ENCODE peak calls at places on chromosomes 7 and 10, in nine cellular contexts. H is A549, Z is K562, U is tibial nerve, J is stomach, E is GM12878, Y is transverse colon, G is HepG2, B is sigmoid colon. C is an unnamed sample.

GRCh38 chr10:23516530-23516929 is 77.7 kb downstream of the OTUD1 start:
- DNase-seq in H (peak; percentile 10), Z (no peak), U (no peak), J (no peak), E (no peak), Y (no peak), G (peak; percentile 17), B (no peak), C (no peak)

GRCh38 chr7:157525501-157525915 is 188.7 kb downstream of the DNAJB6 start:
- DNase-seq in H (peak; percentile 58), Z (peak; percentile 71), U (no peak), J (no peak), E (no peak), Y (no peak), G (no peak), B (no peak), C (no peak)

GRCh38 chr10:63252095-63252762 is 119.1 kb downstream of the NRBF2 start:
- DNase-seq in H (no peak), Z (no peak), U (no peak), J (no peak), E (no peak), Y (no peak), G (peak; percentile 31), B (no peak), C (no peak)

GRCh38 chr10:79378647-79379511 is 31.6 kb downstream of the PPIF start:
- DNase-seq in H (no peak), Z (no peak), U (no peak), J (peak; percentile 20), E (no peak), Y (peak; percentile 6), G (no peak), B (peak; percentile 72), C (peak; percentile 91)

GRCh38 chr10:68897336-68897741 is 3.8 kb upstream of the DDX50 start:
- DNase-seq in H (peak; percentile 79), Z (peak; percentile 39), U (no peak), J (peak; percentile 37), E (no peak), Y (peak; percentile 53), G (peak; percentile 64), B (no peak), C (no peak)

GRCh38 chr10:72285972-72286521 is 12.3 kb downstream of the DDIT4 start:
- DNase-seq in H (peak; percentile 74), Z (no peak), U (no peak), J (no peak), E (no peak), Y (no peak), G (peak; percentile 41), B (no peak), C (no peak)

GRCh38 chr10:104435822-104436221 is 82.2 kb downstream of the CFAP58 start:
- DNase-seq in H (no peak), Z (no peak), U (no peak), J (no peak), E (no peak), Y (no peak), G (no peak), B (no peak), C (no peak)

GRCh38 chr7:115924398-115924797 is 106.2 kb downstream of the TFEC start:
- DNase-seq in H (no peak), Z (no peak), U (no peak), J (no peak), E (no peak), Y (no peak), G (no peak), B (no peak), C (no peak)

GRCh38 chr10:122078965-122079401 is 90.0 kb downstream of the TACC2 start:
- DNase-seq in H (no peak), Z (no peak), U (no peak), J (no peak), E (no peak), Y (no peak), G (no peak), B (no peak), C (no peak)

GRCh38 chr10:12322583-12323131 is 26.7 kb upstream of the CAMK1D start:
- DNase-seq in H (no peak), Z (no peak), U (no peak), J (no peak), E (no peak), Y (no peak), G (peak; percentile 13), B (no peak), C (no peak)

GRCh38 chr7:152867482-152867833 is 107.9 kb downstream of the ACTR3B start:
- DNase-seq in H (no peak), Z (no peak), U (no peak), J (no peak), E (no peak), Y (no peak), G (no peak), B (no peak), C (no peak)

GRCh38 chr7:106231856-106232490 is 52.8 kb downstream of the NAMPT start:
- DNase-seq in H (no peak), Z (no peak), U (no peak), J (no peak), E (no peak), Y (no peak), G (no peak), B (no peak), C (no peak)

GRCh38 chr7:14908697-14909096 is 6.1 kb upstream of the DGKB start:
- DNase-seq in H (no peak), Z (no peak), U (no peak), J (no peak), E (no peak), Y (no peak), G (no peak), B (no peak), C (no peak)

GRCh38 chr10:128859738-128860386 is 607.2 kb upstream of the MGMT start:
- DNase-seq in H (peak; percentile 32), Z (peak; percentile 33), U (no peak), J (peak; percentile 44), E (no peak), Y (peak; percentile 45), G (peak; percentile 24), B (no peak), C (peak; percentile 24)
- TF ChIP-seq EP300 in H (no peak), Z (no peak), U (no peak), J (no peak), E (no peak), Y (no peak), G (no peak), B (no peak), C (no peak)

GRCh38 chr7:51685794-51686193 is 369.2 kb upstream of the COBL start:
- DNase-seq in H (no peak), Z (no peak), U (no peak), J (no peak), E (no peak), Y (no peak), G (no peak), B (no peak), C (no peak)
- TF ChIP-seq EP300 in H (no peak), Z (no peak), U (no peak), J (no peak), E (no peak), Y (no peak), G (no peak), B (no peak), C (no peak)

GRCh38 chr7:45986355-45987298 is 65.6 kb upstream of the IGFBP3 start:
- DNase-seq in H (no peak), Z (no peak), U (no peak), J (no peak), E (no peak), Y (no peak), G (no peak), B (no peak), C (peak; percentile 66)

GRCh38 chr7:45982912-45983719 is 62.0 kb upstream of the IGFBP3 start:
- DNase-seq in H (no peak), Z (no peak), U (no peak), J (no peak), E (no peak), Y (no peak), G (no peak), B (no peak), C (peak; percentile 80)

GRCh38 chr7:45983720-45984032 is 62.6 kb upstream of the IGFBP3 start:
- DNase-seq in H (no peak), Z (no peak), U (no peak), J (no peak), E (no peak), Y (no peak), G (no peak), B (no peak), C (no peak)

GRCh38 chr7:45985902-45986301 is 64.8 kb upstream of the IGFBP3 start:
- DNase-seq in H (peak; percentile 52), Z (no peak), U (no peak), J (no peak), E (no peak), Y (no peak), G (no peak), B (no peak), C (peak; percentile 87)

DNA sequence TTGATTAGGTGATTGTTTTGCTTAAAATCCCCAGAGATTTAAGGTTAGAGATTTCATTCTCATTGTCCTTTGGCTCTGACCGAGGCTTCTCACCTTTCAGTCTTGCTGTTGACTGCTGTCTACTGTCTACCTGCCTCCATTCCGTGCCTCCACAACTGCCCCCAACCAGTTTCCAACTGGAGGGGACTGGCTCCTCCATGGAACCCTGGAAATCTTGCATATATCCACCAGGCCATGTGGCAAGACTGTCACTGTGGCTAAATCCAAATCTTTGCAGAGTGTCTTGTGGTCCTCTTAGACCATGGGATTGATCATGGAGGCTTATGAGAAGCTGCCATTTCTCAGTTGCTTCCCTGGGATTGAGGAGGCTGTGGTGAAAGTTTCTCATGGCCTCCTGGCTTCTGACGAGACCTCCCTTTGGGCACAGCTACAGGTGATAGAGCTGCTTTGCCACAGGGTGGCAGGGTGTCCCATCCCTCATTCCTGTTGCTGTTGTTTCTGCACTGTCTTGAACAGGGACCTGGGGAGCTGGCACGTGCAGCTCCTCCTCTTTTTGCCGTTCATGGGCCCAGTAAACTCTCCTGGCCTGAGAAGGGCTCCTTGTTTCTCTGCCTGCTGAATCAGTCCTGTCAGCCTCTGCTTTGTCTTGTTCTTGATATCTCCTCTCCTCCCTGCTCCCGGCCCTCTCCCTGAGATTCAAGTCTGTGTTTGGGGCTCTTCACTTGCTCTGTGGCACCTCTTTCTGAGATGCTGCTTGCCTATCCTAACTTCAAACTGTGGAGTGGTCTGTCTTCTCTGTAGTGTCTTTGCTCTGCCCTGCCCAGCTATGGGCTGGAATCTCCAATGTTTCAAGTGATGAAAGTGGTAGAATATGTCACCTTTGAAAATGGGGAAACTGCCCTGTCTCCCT is 63.6 kb upstream of the IGFBP3 start:
- DNase-seq in H (peak; percentile 44), Z (no peak), U (no peak), J (no peak), E (no peak), Y (no peak), G (peak; percentile 25), B (no peak), C (peak; percentile 66)
- TF ChIP-seq EP300 in H (no peak), Z (no peak), U (no peak), J (no peak), E (no peak), Y (no peak), G (no peak), B (no peak), C (no peak)

GRCh38 chr7:140673770-140674155 is 1.0 kb downstream of the ADCK2 start:
- DNase-seq in H (no peak), Z (no peak), U (no peak), J (peak; percentile 41), E (no peak), Y (no peak), G (no peak), B (peak; percentile 72), C (no peak)
- TF ChIP-seq EP300 in H (no peak), Z (no peak), U (no peak), J (no peak), E (no peak), Y (no peak), G (no peak), B (no peak), C (no peak)

C was measured in esophagus muscularis mucosa.